ENCODE peak calls at places on chromosome 15, in ten cellular contexts. J, I, U, V, Y, W, T, C, S and F are unnamed samples.

GRCh38 chr15:88467935-88468528 is 524 bp downstream of the MRPS11 start:
- DNase-seq in C (no peak), W (no peak), V (peak; percentile 15), I (no peak), U (peak; percentile 47), S (peak; percentile 14), J (no peak), Y (no peak), T (no peak), F (no peak)

GRCh38 chr15:90001683-90002427 is 731 bp downstream of the ZNF710 start:
- DNase-seq in V (peak; percentile 69), C (peak; percentile 82), T (peak; percentile 55), W (peak; percentile 83), I (peak; percentile 60), U (peak; percentile 39), S (peak; percentile 58), Y (peak; percentile 69), J (peak; percentile 92), F (peak; percentile 50)

GRCh38 chr15:75161106-75161505 is 40.6 kb upstream of the C15orf39 start:
- DNase-seq in C (peak; percentile 23), S (no peak), Y (no peak), V (no peak), W (no peak), J (no peak), U (no peak), T (no peak), I (no peak), F (no peak)

GRCh38 chr15:85607842-85608241 is 186.9 kb downstream of the KLHL25 start:
- DNase-seq in W (no peak), C (no peak), T (no peak), J (no peak), I (no peak), Y (no peak), V (no peak), U (peak; percentile 79), S (peak; percentile 93), F (no peak)

GRCh38 chr15:89781891-89782618 is 5.9 kb downstream of the MESP2 start:
- DNase-seq in W (no peak), T (no peak), I (no peak), Y (no peak), V (no peak), C (peak; percentile 66), U (no peak), J (peak; percentile 48), S (peak; percentile 57), F (no peak)

GRCh38 chr15:93179072-93179471 is 90.1 kb upstream of the RGMA start:
- DNase-seq in Y (no peak), V (no peak), U (no peak), J (no peak), W (peak; percentile 73), S (no peak), I (peak; percentile 64), T (peak; percentile 56), C (peak; percentile 85), F (no peak)

GRCh38 chr15:36230741-36231140 is 348.7 kb upstream of the CDIN1 start:
- DNase-seq in W (no peak), J (no peak), Y (no peak), C (no peak), S (peak; percentile 84), T (no peak), I (no peak), V (no peak), U (no peak), F (no peak)

GRCh38 chr15:85408270-85408746 is 27.9 kb downstream of the AKAP13 start:
- DNase-seq in W (no peak), C (no peak), V (no peak), J (no peak), S (no peak), Y (no peak), U (no peak), I (no peak), T (no peak), F (no peak)

GRCh38 chr15:53830707-53831386 is 71.4 kb upstream of the WDR72 start:
- DNase-seq in T (no peak), J (no peak), S (no peak), Y (no peak), U (no peak), W (no peak), I (no peak), V (no peak), C (no peak), F (no peak)

GRCh38 chr15:95610945-95611344 is 719.6 kb upstream of the NR2F2 start:
- DNase-seq in I (no peak), C (no peak), V (no peak), U (peak; percentile 10), S (no peak), W (no peak), T (no peak), Y (no peak), J (no peak), F (no peak)
- H3K9me3 ChIP-seq in I (no peaks in the 10 kb centered on the region), C (no peaks in the 10 kb centered on the region), V (no peaks in the 10 kb centered on the region), U (no peaks in the 10 kb centered on the region), S (no peaks in the 10 kb centered on the region), W (no peaks in the 10 kb centered on the region), T (no peaks in the 10 kb centered on the region), Y (no peaks in the 10 kb centered on the region), J (no peaks in the 10 kb centered on the region), F (no peaks in the 10 kb centered on the region)

GRCh38 chr15:25057574-25057973 is 102.8 kb downstream of the SNRPN start:
- DNase-seq in V (no peak), W (no peak), Y (no peak), I (no peak), S (no peak), C (no peak), T (no peak), J (peak; percentile 31), U (no peak), F (no peak)

GRCh38 chr15:25060472-25060803 is 105.7 kb downstream of the SNRPN start:
- DNase-seq in I (no peak), W (no peak), C (peak; percentile 37), J (no peak), S (no peak), U (no peak), T (no peak), Y (no peak), V (no peak), F (no peak)

GRCh38 chr15:25059698-25060471 is 105.1 kb downstream of the SNRPN start:
- DNase-seq in W (no peak), Y (no peak), V (no peak), U (no peak), T (no peak), S (no peak), C (peak; percentile 14), I (no peak), J (peak; percentile 43), F (no peak)

GRCh38 chr15:25056484-25057429 is 102.0 kb downstream of the SNRPN start:
- DNase-seq in T (no peak), S (no peak), J (peak; percentile 63), I (no peak), C (peak; percentile 43), Y (no peak), W (no peak), V (no peak), U (no peak), F (no peak)

DNA sequence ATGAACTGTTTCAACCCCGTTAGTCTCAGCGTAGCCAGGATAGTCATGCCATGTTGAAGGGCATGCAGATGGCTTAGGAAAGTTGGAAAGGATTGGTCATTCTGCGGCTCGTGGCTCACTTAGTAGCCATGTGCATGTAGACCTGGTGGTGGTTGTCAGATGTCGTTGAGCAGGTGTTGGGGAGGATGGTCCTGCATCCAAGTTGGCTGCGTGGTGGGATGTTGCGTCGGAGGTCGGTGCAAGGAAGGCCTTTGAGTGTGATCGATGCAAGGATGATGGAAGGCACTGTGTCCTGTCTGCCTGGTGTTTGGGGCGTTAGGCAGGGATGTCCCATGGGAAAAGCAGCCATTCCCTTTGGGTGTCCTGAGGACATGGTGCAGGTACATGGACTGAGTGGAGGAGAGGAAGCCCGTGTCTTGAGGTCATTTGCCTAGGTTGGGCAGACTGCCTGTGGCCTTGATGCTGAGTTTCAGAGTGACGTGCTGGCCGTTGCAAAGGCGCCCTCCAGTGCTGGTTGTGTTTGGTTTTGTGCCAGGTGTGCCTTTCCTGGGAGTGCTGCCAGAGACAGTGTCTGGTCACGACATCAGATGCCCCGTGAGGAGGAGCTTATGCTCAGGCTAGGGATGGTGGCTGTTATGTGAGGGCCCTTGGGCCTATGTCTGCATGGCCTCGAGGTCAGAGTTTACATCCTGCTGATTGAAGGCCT is 103.4 kb downstream of the SNRPN start:
- DNase-seq in C (peak; percentile 40), W (no peak), J (peak; percentile 52), U (no peak), V (no peak), I (no peak), T (no peak), Y (no peak), S (no peak), F (no peak)
- H3K9me3 ChIP-seq in C (peaks cover 100% of the 10 kb centered on the region), W (peaks cover 93% of the 10 kb centered on the region), J (peaks cover 100% of the 10 kb centered on the region), U (peaks cover 7% of the 10 kb centered on the region), V (peaks cover 100% of the 10 kb centered on the region), I (peaks cover 100% of the 10 kb centered on the region), T (peaks cover 75% of the 10 kb centered on the region), Y (peaks cover 99% of the 10 kb centered on the region), S (peaks cover 100% of the 10 kb centered on the region), F (peaks cover 54% of the 10 kb centered on the region)

DNA sequence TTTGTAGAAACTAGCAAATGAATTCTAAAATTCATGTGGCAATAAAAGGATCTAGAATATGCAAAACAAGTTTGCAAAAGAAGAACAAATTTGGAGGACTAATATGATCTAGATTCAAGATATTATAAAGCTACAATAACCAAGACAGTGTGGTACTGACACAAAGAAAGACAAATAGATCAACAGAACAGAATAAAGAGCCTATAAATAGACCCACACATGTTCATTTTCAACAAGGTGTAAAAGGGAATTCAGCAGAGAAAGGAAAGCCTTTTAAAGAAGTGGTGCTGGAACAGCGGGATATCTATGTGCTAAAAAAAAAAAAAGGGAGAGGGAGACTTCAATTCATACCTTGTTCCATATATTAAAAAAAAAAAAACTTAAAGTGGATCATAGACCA is 148.9 kb downstream of the WDR76 start:
- DNase-seq in W (no peak), C (no peak), S (no peak), J (no peak), U (no peak), I (no peak), T (no peak), V (no peak), Y (no peak), F (no peak)
- H3K9me3 ChIP-seq in W (peaks cover 8% of the 10 kb centered on the region), C (peaks cover 4% of the 10 kb centered on the region), S (no peaks in the 10 kb centered on the region), J (no peaks in the 10 kb centered on the region), U (no peaks in the 10 kb centered on the region), I (no peaks in the 10 kb centered on the region), T (no peaks in the 10 kb centered on the region), V (no peaks in the 10 kb centered on the region), Y (no peaks in the 10 kb centered on the region), F (no peaks in the 10 kb centered on the region)

GRCh38 chr15:101228313-101228712 is 23.5 kb downstream of the CHSY1 start:
- DNase-seq in U (no peak), J (no peak), T (no peak), Y (no peak), C (no peak), S (no peak), W (no peak), V (no peak), I (no peak), F (no peak)

GRCh38 chr15:101239724-101240136 is 12.1 kb downstream of the CHSY1 start:
- DNase-seq in U (no peak), I (no peak), T (no peak), W (no peak), Y (no peak), C (no peak), S (no peak), V (no peak), J (no peak), F (no peak)

GRCh38 chr15:101232677-101233076 is 19.2 kb downstream of the CHSY1 start:
- DNase-seq in V (no peak), J (no peak), C (no peak), Y (no peak), I (no peak), W (no peak), T (no peak), S (no peak), U (no peak), F (no peak)

GRCh38 chr15:101237161-101237775 is 14.6 kb downstream of the CHSY1 start:
- DNase-seq in Y (no peak), J (no peak), S (no peak), C (no peak), V (no peak), T (no peak), I (no peak), U (no peak), W (no peak), F (no peak)

GRCh38 chr15:101233651-101234281 is 18.1 kb downstream of the CHSY1 start:
- DNase-seq in T (no peak), C (no peak), S (no peak), Y (no peak), V (no peak), U (no peak), I (no peak), J (no peak), W (no peak), F (no peak)
- H3K9me3 ChIP-seq in T (no peaks in the 10 kb centered on the region), C (no peaks in the 10 kb centered on the region), S (no peaks in the 10 kb centered on the region), Y (no peaks in the 10 kb centered on the region), V (peaks cover 2% of the 10 kb centered on the region), U (no peaks in the 10 kb centered on the region), I (no peaks in the 10 kb centered on the region), J (peaks cover 8% of the 10 kb centered on the region), W (no peaks in the 10 kb centered on the region), F (no peaks in the 10 kb centered on the region)